ENCODE peak calls at places on chromosomes 11 and 22, in five cellular contexts. One of them, this sample, is unnamed.

GRCh38 chr22:38327805-38328204 is 10.6 kb upstream of the CSNK1E start:
- DNase-seq in non-pigmented ciliary epithelial cell: no peak
- DNase-seq in H54: peak
- DNase-seq in neuronal stem cell: no peak
- DNase-seq in LoVo: no peak
- DNase-seq in this sample: no peak

GRCh38 chr11:31995525-31996123 is 95.2 kb upstream of the RCN1 start:
- DNase-seq in non-pigmented ciliary epithelial cell: no peak
- DNase-seq in H54: no peak
- DNase-seq in neuronal stem cell: no peak
- DNase-seq in LoVo: peak
- DNase-seq in this sample: peak

GRCh38 chr11:59756845-59757244 is 1.7 kb downstream of the STX3 start:
- DNase-seq in non-pigmented ciliary epithelial cell: no peak
- DNase-seq in H54: no peak
- DNase-seq in neuronal stem cell: no peak
- DNase-seq in LoVo: peak
- DNase-seq in this sample: peak

GRCh38 chr11:119109843-119110242 is 2.7 kb downstream of the C2CD2L start:
- DNase-seq in non-pigmented ciliary epithelial cell: no peak
- DNase-seq in H54: no peak
- DNase-seq in neuronal stem cell: no peak
- DNase-seq in LoVo: no peak
- DNase-seq in this sample: no peak

GRCh38 chr11:65891180-65892136 is 985 bp downstream of the CCDC85B start:
- DNase-seq in non-pigmented ciliary epithelial cell: no peak
- DNase-seq in H54: no peak
- DNase-seq in neuronal stem cell: no peak
- DNase-seq in LoVo: peak
- DNase-seq in this sample: peak

GRCh38 chr11:117281159-117281558 is 10.0 kb upstream of the BACE1-AS start:
- DNase-seq in non-pigmented ciliary epithelial cell: peak
- DNase-seq in H54: peak
- DNase-seq in neuronal stem cell: no peak
- DNase-seq in LoVo: no peak
- DNase-seq in this sample: no peak

GRCh38 chr11:31810779-31811647 is at the start of gene PAX6:
- DNase-seq in non-pigmented ciliary epithelial cell: peak
- DNase-seq in H54: peak
- DNase-seq in neuronal stem cell: peak
- DNase-seq in LoVo: no peak
- DNase-seq in this sample: peak

GRCh38 chr22:42001127-42001526 is 2.5 kb downstream of the WBP2NL start:
- DNase-seq in non-pigmented ciliary epithelial cell: no peak
- DNase-seq in H54: no peak
- DNase-seq in neuronal stem cell: no peak
- DNase-seq in LoVo: no peak
- DNase-seq in this sample: no peak

GRCh38 chr22:47899894-47900293 is 1137.4 kb downstream of the TBC1D22A start:
- DNase-seq in non-pigmented ciliary epithelial cell: no peak
- DNase-seq in H54: no peak
- DNase-seq in neuronal stem cell: no peak
- DNase-seq in LoVo: no peak
- DNase-seq in this sample: no peak

GRCh38 chr22:44827666-44828065 is 75.3 kb downstream of the ARHGAP8 start:
- DNase-seq in non-pigmented ciliary epithelial cell: no peak
- DNase-seq in H54: no peak
- DNase-seq in neuronal stem cell: no peak
- DNase-seq in LoVo: no peak
- DNase-seq in this sample: no peak

GRCh38 chr11:16577490-16577889 is 161.0 kb upstream of the C11orf58 start:
- DNase-seq in non-pigmented ciliary epithelial cell: no peak
- DNase-seq in H54: no peak
- DNase-seq in neuronal stem cell: no peak
- DNase-seq in LoVo: no peak
- DNase-seq in this sample: no peak

GRCh38 chr11:34075178-34075820 is 23.8 kb downstream of the CAPRIN1 start:
- DNase-seq in non-pigmented ciliary epithelial cell: no peak
- DNase-seq in H54: peak
- DNase-seq in neuronal stem cell: no peak
- DNase-seq in LoVo: peak
- DNase-seq in this sample: no peak

GRCh38 chr22:27405672-27406388 is 395.7 kb downstream of the MN1 start:
- DNase-seq in non-pigmented ciliary epithelial cell: no peak
- DNase-seq in H54: peak
- DNase-seq in neuronal stem cell: peak
- DNase-seq in LoVo: peak
- DNase-seq in this sample: peak

GRCh38 chr11:60899021-60899936 is 7.1 kb downstream of the PRPF19 start:
- DNase-seq in non-pigmented ciliary epithelial cell: no peak
- DNase-seq in H54: no peak
- DNase-seq in neuronal stem cell: peak
- DNase-seq in LoVo: peak
- DNase-seq in this sample: peak

GRCh38 chr11:2927851-2928604 is 1.2 kb downstream of the PHLDA2 start:
- DNase-seq in non-pigmented ciliary epithelial cell: no peak
- DNase-seq in H54: peak
- DNase-seq in neuronal stem cell: no peak
- DNase-seq in LoVo: peak
- DNase-seq in this sample: peak

GRCh38 chr11:69286358-69287327 is 7.3 kb upstream of the MYEOV start:
- DNase-seq in non-pigmented ciliary epithelial cell: no peak
- DNase-seq in H54: no peak
- DNase-seq in neuronal stem cell: no peak
- DNase-seq in LoVo: no peak
- DNase-seq in this sample: no peak

GRCh38 chr11:28938091-28938490 is 829.9 kb downstream of the METTL15 start:
- DNase-seq in non-pigmented ciliary epithelial cell: no peak
- DNase-seq in H54: no peak
- DNase-seq in neuronal stem cell: no peak
- DNase-seq in LoVo: no peak
- DNase-seq in this sample: no peak

GRCh38 chr11:131204984-131205383 is 165.4 kb upstream of the NTM start:
- DNase-seq in non-pigmented ciliary epithelial cell: no peak
- DNase-seq in H54: no peak
- DNase-seq in neuronal stem cell: no peak
- DNase-seq in LoVo: no peak
- DNase-seq in this sample: no peak

GRCh38 chr11:1109918-1110705 is 35.4 kb downstream of the MUC2 start:
- DNase-seq in non-pigmented ciliary epithelial cell: no peak
- DNase-seq in H54: no peak
- DNase-seq in neuronal stem cell: no peak
- DNase-seq in LoVo: no peak
- DNase-seq in this sample: no peak

GRCh38 chr11:67651976-67652895 is 1.7 kb upstream of the ACY3 start:
- DNase-seq in non-pigmented ciliary epithelial cell: no peak
- DNase-seq in H54: no peak
- DNase-seq in neuronal stem cell: no peak
- DNase-seq in LoVo: no peak
- DNase-seq in this sample: no peak

GRCh38 chr11:108012139-108012725 is 3.5 kb downstream of the CUL5 start:
- DNase-seq in non-pigmented ciliary epithelial cell: no peak
- DNase-seq in H54: no peak
- DNase-seq in neuronal stem cell: no peak
- DNase-seq in LoVo: no peak
- DNase-seq in this sample: no peak

This sample was measured in DMS53.